ENCODE peak calls at places on chromosomes 5 and 9, in eight cellular contexts. E is activated T-cell treated with anti-CD3 and anti-CD28 coated beads, Interleukin-2, amount 50 U/mL, for 4 hours; A is left ventricle myocardium superior; W is GM12891; Y is NCI-H1417; N is activated CD4-positive, CD25-positive, alpha-beta regulatory T cell treated with anti-CD3 and anti-CD28 coated beads, Interleukin-2, amount 50 U/mL, for 16 hours; K is stimulated activated CD8-positive, alpha-beta memory T cell treated with anti-CD3 and anti-CD28 coated beads, Interleukin-7, amount 100 ng/mL, for 1 hour; P is caudate nucleus. D is an unnamed sample.

GRCh38 chr5:98606961-98607360 is 166.5 kb upstream of the RGMB start:
- DNase-seq in P (no peak), E (no peak), A (no peak), K (no peak), Y (no peak), N (no peak), W (no peak), D (no peak)

GRCh38 chr9:86354882-86355399 is 731 bp upstream of the TUT7 start:
- DNase-seq in Y (no peak), A (no peak), N (no peak), W (no peak), K (no peak), E (no peak), P (no peak), D (no peak)

GRCh38 chr9:95494416-95495371 is 22.1 kb downstream of the PTCH1 start:
- DNase-seq in W (peak; percentile 59), P (peak; percentile 47), K (peak; percentile 63), A (peak; percentile 42), Y (peak; percentile 77), E (peak; percentile 77), N (peak; percentile 72), D (peak; percentile 87)

GRCh38 chr5:95986937-95987520 is 25.4 kb upstream of the ELL2 start:
- DNase-seq in Y (no peak), K (no peak), W (no peak), N (no peak), P (no peak), A (no peak), E (no peak), D (no peak)

GRCh38 chr5:159017787-159018186 is 81.9 kb downstream of the EBF1 start:
- DNase-seq in W (no peak), K (no peak), N (no peak), A (peak; percentile 79), Y (no peak), P (no peak), E (no peak), D (no peak)

GRCh38 chr9:33068991-33069390 is 7.5 kb downstream of the SMU1 start:
- DNase-seq in W (no peak), Y (no peak), P (no peak), K (no peak), A (no peak), E (no peak), N (no peak), D (no peak)

GRCh38 chr5:122358382-122358990 is 46.4 kb downstream of the SNCAIP start:
- DNase-seq in E (no peak), W (no peak), A (no peak), K (no peak), Y (no peak), P (no peak), N (no peak), D (no peak)

GRCh38 chr5:90873033-90873517 is 314.5 kb downstream of the ADGRV1 start:
- DNase-seq in E (no peak), K (no peak), W (no peak), A (no peak), N (no peak), P (no peak), Y (no peak), D (no peak)

GRCh38 chr5:171426266-171426665 is 6.8 kb downstream of the FGF18 start:
- DNase-seq in P (no peak), Y (no peak), N (no peak), A (no peak), W (no peak), K (no peak), E (no peak), D (no peak)

GRCh38 chr9:36738318-36738975 is 165.8 kb downstream of the MELK start:
- DNase-seq in P (no peak), W (no peak), Y (no peak), N (no peak), A (no peak), K (no peak), E (no peak), D (no peak)

GRCh38 chr9:33147770-33148169 is 19.4 kb downstream of the B4GALT1 start:
- DNase-seq in E (no peak), A (no peak), K (no peak), W (no peak), Y (no peak), P (no peak), N (no peak), D (no peak)

GRCh38 chr9:70133253-70134208 is 89.9 kb downstream of the MAMDC2 start:
- DNase-seq in E (no peak), P (no peak), W (no peak), Y (no peak), K (no peak), N (no peak), A (no peak), D (no peak)

GRCh38 chr9:74173284-74173683 is 323.9 kb upstream of the RORB start:
- DNase-seq in E (no peak), K (no peak), P (no peak), Y (no peak), W (no peak), A (no peak), N (no peak), D (no peak)

GRCh38 chr9:14155237-14155636 is 158.7 kb downstream of the NFIB start:
- DNase-seq in W (no peak), Y (no peak), N (no peak), K (no peak), A (no peak), P (no peak), E (no peak), D (no peak)

GRCh38 chr9:86909388-86909787 is 37.9 kb downstream of the GAS1 start:
- DNase-seq in P (no peak), W (no peak), A (no peak), Y (no peak), E (no peak), N (no peak), K (no peak), D (no peak)

GRCh38 chr5:131521252-131521651 is 113.8 kb downstream of the RAPGEF6 start:
- DNase-seq in N (no peak), Y (no peak), E (no peak), A (no peak), W (no peak), K (no peak), P (no peak), D (no peak)

GRCh38 chr5:142844881-142845280 is 74.7 kb downstream of the ARHGAP26 start:
- DNase-seq in K (no peak), W (no peak), E (no peak), N (no peak), A (no peak), Y (no peak), P (no peak), D (no peak)

GRCh38 chr9:126637002-126637849 is 23.5 kb downstream of the LMX1B start:
- DNase-seq in N (no peak), W (no peak), P (peak; percentile 79), Y (no peak), E (no peak), A (no peak), K (no peak), D (no peak)